ENCODE peak calls at places on chromosome 3, in seven cellular contexts. V, J, T, P, M, X and O are unnamed samples.

GRCh38 chr3:183208260-183208659 is 44.8 kb upstream of the B3GNT5 start:
- DNase-seq in V (no peak), J (no peak), T (no peak), P (no peak), M (no peak), X (no peak), O (no peak)

GRCh38 chr3:185807455-185808068 is 17.3 kb downstream of the IGF2BP2 start:
- DNase-seq in V (peak), J (peak), T (no peak), P (peak), M (peak), X (no peak), O (no peak)

GRCh38 chr3:45980229-45980813 is 15.3 kb downstream of the FYCO1 start:
- DNase-seq in V (no peak), J (no peak), T (no peak), P (no peak), M (no peak), X (no peak), O (no peak)

GRCh38 chr3:133989931-133990702 is 39.6 kb downstream of the SLCO2A1 start:
- DNase-seq in V (no peak), J (no peak), T (no peak), P (no peak), M (no peak), X (no peak), O (no peak)

GRCh38 chr3:141776885-141777284 is 13.7 kb downstream of the GRK7 start:
- DNase-seq in V (no peak), J (no peak), T (no peak), P (no peak), M (no peak), X (no peak), O (no peak)

GRCh38 chr3:197891-198491 is 1.4 kb downstream of the CHL1 start:
- DNase-seq in V (no peak), J (no peak), T (no peak), P (no peak), M (peak), X (no peak), O (no peak)

GRCh38 chr3:101065962-101066361 is 72.7 kb upstream of the ABI3BP start:
- DNase-seq in V (peak), J (peak), T (no peak), P (peak), M (no peak), X (no peak), O (no peak)

GRCh38 chr3:75650191-75650590 is 13.9 kb upstream of the FRG2C start:
- DNase-seq in V (no peak), J (no peak), T (no peak), P (no peak), M (no peak), X (no peak), O (no peak)

GRCh38 chr3:64266065-64266874 is 41.0 kb upstream of the PRICKLE2 start:
- DNase-seq in V (peak), J (peak), T (no peak), P (peak), M (no peak), X (peak), O (no peak)

GRCh38 chr3:131142580-131142979 is 115.9 kb downstream of the NEK11 start:
- DNase-seq in V (no peak), J (peak), T (no peak), P (peak), M (peak), X (no peak), O (no peak)

GRCh38 chr3:50630916-50631315 is 14.0 kb downstream of the MAPKAPK3 start:
- DNase-seq in V (peak), J (no peak), T (no peak), P (no peak), M (no peak), X (no peak), O (no peak)

GRCh38 chr3:56357266-56357665 is 111.0 kb downstream of the ERC2 start:
- DNase-seq in V (peak), J (no peak), T (no peak), P (peak), M (peak), X (no peak), O (no peak)

GRCh38 chr3:44930911-44931310 is 45.1 kb downstream of the ZDHHC3 start:
- DNase-seq in V (no peak), J (no peak), T (no peak), P (no peak), M (no peak), X (no peak), O (no peak)

GRCh38 chr3:48236531-48236930 is 4.4 kb upstream of the ZNF589 start:
- DNase-seq in V (no peak), J (no peak), T (no peak), P (no peak), M (no peak), X (no peak), O (no peak)

DNA sequence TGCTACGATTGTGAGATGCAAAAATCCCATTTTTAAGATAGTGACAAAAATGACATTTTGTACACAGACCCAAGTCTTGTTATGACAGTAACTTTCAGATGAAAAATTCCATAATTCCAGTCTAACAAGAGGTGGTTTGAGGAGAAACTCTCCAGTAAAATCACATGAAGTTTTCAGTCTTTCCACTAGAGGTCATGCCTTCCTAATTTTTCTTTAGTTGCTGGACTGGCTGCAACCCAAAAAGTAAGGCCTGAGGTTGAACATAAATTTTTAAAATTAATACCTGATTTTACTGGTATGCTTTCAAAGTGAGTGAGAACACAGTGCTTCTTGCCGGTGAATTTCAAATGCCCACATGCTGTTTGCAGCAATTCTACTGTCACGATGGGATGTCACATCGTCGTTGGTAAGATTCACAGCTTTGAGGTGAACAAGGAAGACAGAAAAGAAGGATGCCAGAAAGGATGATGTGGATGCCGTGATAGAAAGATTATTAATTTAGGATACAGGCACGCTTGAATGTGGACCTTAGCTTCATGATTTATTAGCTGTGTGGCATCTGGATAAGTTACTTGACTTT is 89.0 kb upstream of the FGF12 start:
- DNase-seq in V (peak), J (peak), T (no peak), P (peak), M (peak), X (no peak), O (no peak)
- TF ChIP-seq CTCF in V (peak), J (peak), T (peak), P (peak), M (peak), X (peak), O (peak)

GRCh38 chr3:100046986-100047385 is 67.3 kb downstream of the FILIP1L start:
- DNase-seq in V (no peak), J (no peak), T (no peak), P (no peak), M (no peak), X (no peak), O (no peak)

GRCh38 chr3:100045696-100046095 is 68.6 kb downstream of the FILIP1L start:
- DNase-seq in V (peak), J (peak), T (no peak), P (peak), M (peak), X (peak), O (no peak)

GRCh38 chr3:100044369-100044768 is 69.9 kb downstream of the FILIP1L start:
- DNase-seq in V (no peak), J (no peak), T (no peak), P (no peak), M (no peak), X (no peak), O (no peak)

GRCh38 chr3:100048248-100048647 is 66.1 kb downstream of the FILIP1L start:
- DNase-seq in V (no peak), J (no peak), T (no peak), P (no peak), M (no peak), X (no peak), O (no peak)

GRCh38 chr3:100047455-100048141 is 66.7 kb downstream of the FILIP1L start:
- DNase-seq in V (peak), J (peak), T (no peak), P (peak), M (no peak), X (peak), O (no peak)
- TF ChIP-seq CTCF in V (no peak), J (no peak), T (no peak), P (no peak), M (no peak), X (no peak), O (no peak)

GRCh38 chr3:14544282-14545250 is 4.4 kb upstream of the GRIP2 start:
- DNase-seq in V (no peak), J (no peak), T (no peak), P (no peak), M (no peak), X (no peak), O (no peak)
- TF ChIP-seq CTCF in V (no peak), J (no peak), T (no peak), P (no peak), M (peak), X (no peak), O (no peak)

GRCh38 chr3:37686225-37686624 is 175.5 kb upstream of the CTDSPL start:
- DNase-seq in V (no peak), J (no peak), T (no peak), P (no peak), M (peak), X (no peak), O (no peak)
- TF ChIP-seq CTCF in V (no peak), J (no peak), T (no peak), P (peak), M (peak), X (no peak), O (peak)

GRCh38 chr3:194285024-194285858 is 65.9 kb downstream of the CPN2 start:
- DNase-seq in V (peak), J (peak), T (no peak), P (no peak), M (no peak), X (no peak), O (no peak)
- TF ChIP-seq CTCF in V (no peak), J (no peak), T (no peak), P (no peak), M (no peak), X (no peak), O (no peak)

GRCh38 chr3:90056633-90057032 is 949.2 kb downstream of the EPHA3 start:
- DNase-seq in V (no peak), J (no peak), T (no peak), P (no peak), M (no peak), X (no peak), O (no peak)
- TF ChIP-seq CTCF in V (no peak), J (no peak), T (no peak), P (no peak), M (no peak), X (no peak), O (no peak)

GRCh38 chr3:57974796-57975388 is 33.3 kb upstream of the FLNB start:
- DNase-seq in V (peak), J (peak), T (no peak), P (peak), M (peak), X (no peak), O (no peak)

GRCh38 chr3:57968499-57968898 is 39.7 kb upstream of the FLNB start:
- DNase-seq in V (no peak), J (no peak), T (no peak), P (no peak), M (no peak), X (no peak), O (no peak)

GRCh38 chr3:57973715-57974477 is 34.3 kb upstream of the FLNB start:
- DNase-seq in V (no peak), J (no peak), T (no peak), P (no peak), M (no peak), X (no peak), O (no peak)

GRCh38 chr3:57971975-57972374 is 36.2 kb upstream of the FLNB start:
- DNase-seq in V (no peak), J (no peak), T (no peak), P (no peak), M (peak), X (peak), O (no peak)

GRCh38 chr3:57972421-57973111 is 35.7 kb upstream of the FLNB start:
- DNase-seq in V (no peak), J (no peak), T (no peak), P (no peak), M (peak), X (peak), O (no peak)
- TF ChIP-seq CTCF in V (no peak), J (no peak), T (no peak), P (no peak), M (no peak), X (no peak), O (no peak)